ENCODE peak calls at places on chromosome 18, in seven cellular contexts. E is HCT116; L is right cardiac atrium; N is fibroblast of lung; Z is A549; J is pancreas; Y is CD4-positive, alpha-beta memory T cell. M is an unnamed sample. For H3K4me1, the result is how much of the 10 kb centered on the place peaks cover.

GRCh38 chr18:58847383-58848071 is 17.1 kb upstream of the ZNF532 start:
- DNase-seq in Z (no peak), J (peak), E (no peak), L (peak), Y (no peak), N (no peak), M (no peak)

GRCh38 chr18:31553800-31554199 is 37.9 kb upstream of the TTR start:
- DNase-seq in L (no peak), J (no peak), E (peak), Z (no peak), Y (no peak), N (no peak), M (no peak)

GRCh38 chr18:61606759-61607158 is 273.5 kb downstream of the CDH20 start:
- DNase-seq in Z (peak), E (peak), Y (no peak), N (peak), L (peak), J (peak), M (no peak)

GRCh38 chr18:49812321-49813070 is 837 bp downstream of the ACAA2 start:
- DNase-seq in Y (no peak), E (no peak), N (no peak), L (no peak), Z (no peak), J (no peak), M (no peak)

GRCh38 chr18:67359868-67360838 is 156.4 kb downstream of the DSEL start:
- DNase-seq in J (no peak), N (peak), Y (no peak), Z (peak), E (no peak), L (peak), M (no peak)

GRCh38 chr18:58429442-58429841 is 199.4 kb downstream of the ALPK2 start:
- DNase-seq in E (no peak), Z (no peak), J (peak), Y (no peak), L (peak), N (no peak), M (no peak)

GRCh38 chr18:48328473-48329205 is 80.5 kb downstream of the ZBTB7C start:
- DNase-seq in J (no peak), Z (no peak), L (no peak), N (peak), E (peak), Y (no peak), M (no peak)

GRCh38 chr18:57743008-57743407 is 60.1 kb downstream of the ATP8B1 start:
- DNase-seq in N (peak), Y (no peak), L (no peak), J (no peak), E (no peak), Z (no peak), M (no peak)

GRCh38 chr18:2825613-2826205 is 21.1 kb upstream of the EMILIN2 start:
- DNase-seq in Z (no peak), J (no peak), E (no peak), L (no peak), Y (no peak), N (no peak), M (peak)

GRCh38 chr18:11570770-11571169 is 38.6 kb upstream of the SLC35G4 start:
- DNase-seq in Z (no peak), Y (no peak), E (no peak), L (no peak), J (no peak), N (peak), M (no peak)

GRCh38 chr18:2471523-2471922 is 99.8 kb downstream of the METTL4 start:
- DNase-seq in E (no peak), Z (no peak), Y (no peak), N (no peak), L (no peak), J (no peak), M (no peak)

GRCh38 chr18:6719098-6719913 is 10.2 kb upstream of the ARHGAP28 start:
- DNase-seq in N (no peak), L (no peak), E (no peak), J (no peak), Z (no peak), Y (no peak), M (peak)

GRCh38 chr18:6569813-6570212 is 155.1 kb upstream of the L3MBTL4 start:
- DNase-seq in L (no peak), E (no peak), J (no peak), N (no peak), Z (no peak), Y (no peak), M (no peak)

GRCh38 chr18:38362286-38362792 is 796.7 kb upstream of the CELF4 start:
- DNase-seq in Y (no peak), Z (no peak), E (no peak), N (no peak), L (no peak), J (no peak), M (no peak)

GRCh38 chr18:50097702-50098101 is 97.2 kb downstream of the MYO5B start:
- DNase-seq in N (no peak), Y (no peak), J (no peak), E (peak), L (no peak), Z (no peak), M (no peak)

GRCh38 chr18:74457743-74458465 is 796 bp upstream of the DIPK1C start:
- DNase-seq in N (no peak), L (no peak), E (no peak), Y (no peak), J (no peak), Z (no peak), M (no peak)

GRCh38 chr18:79439201-79440023 is 43.7 kb downstream of the NFATC1 start:
- DNase-seq in Z (no peak), N (no peak), E (no peak), Y (peak), L (peak), J (no peak), M (no peak)

GRCh38 chr18:59172664-59173249 is 33.1 kb downstream of the SEC11C start:
- DNase-seq in J (no peak), L (no peak), Z (no peak), E (no peak), N (peak), Y (no peak), M (no peak)

GRCh38 chr18:78169487-78169886 is 810.1 kb upstream of the SALL3 start:
- DNase-seq in Z (no peak), N (no peak), E (no peak), L (no peak), Y (no peak), J (no peak), M (no peak)

GRCh38 chr18:50836521-50836957 is 16.7 kb upstream of the MRO start:
- DNase-seq in E (no peak), N (peak), Z (no peak), L (no peak), J (no peak), Y (no peak), M (no peak)

GRCh38 chr18:55768255-55768654 is 180.3 kb upstream of the TCF4 start:
- DNase-seq in Y (no peak), Z (no peak), L (no peak), E (no peak), J (no peak), N (no peak), M (no peak)

GRCh38 chr18:58117685-58118403 is 73.8 kb downstream of the NEDD4L start:
- DNase-seq in J (no peak), N (peak), E (peak), Z (peak), L (peak), Y (no peak), M (peak)

GRCh38 chr18:11494093-11494492 is 115.3 kb upstream of the SLC35G4 start:
- DNase-seq in J (no peak), N (no peak), E (no peak), L (no peak), Y (no peak), Z (no peak), M (no peak)

GRCh38 chr18:48771641-48772380 is 179.0 kb downstream of the SMAD7 start:
- DNase-seq in E (no peak), J (peak), L (peak), Z (no peak), Y (no peak), N (no peak), M (no peak)

GRCh38 chr18:50268022-50268747 is 1.9 kb upstream of the CFAP53 start:
- DNase-seq in J (peak), N (peak), L (peak), Z (peak), E (no peak), Y (peak), M (no peak)

GRCh38 chr18:8142131-8142711 is 467.0 kb upstream of the RAB12 start:
- DNase-seq in N (peak), Y (no peak), L (no peak), E (no peak), Z (no peak), J (no peak), M (no peak)

GRCh38 chr18:8426401-8426800 is 182.8 kb upstream of the RAB12 start:
- DNase-seq in Z (no peak), Y (no peak), J (no peak), E (peak), N (no peak), L (no peak), M (peak)

GRCh38 chr18:25831226-25831828 is 259.1 kb downstream of the SS18 start:
- DNase-seq in L (no peak), E (no peak), Z (no peak), Y (no peak), N (no peak), J (no peak), M (no peak)

GRCh38 chr18:9642799-9643445 is 28.6 kb upstream of the PPP4R1 start:
- DNase-seq in Z (no peak), L (no peak), E (no peak), N (no peak), Y (no peak), J (no peak), M (no peak)
- H3K4me3 ChIP-seq in Z (no peak), L (no peak), E (no peak), N (no peak), Y (no peak), J (no peak), M (no peak)

DNA sequence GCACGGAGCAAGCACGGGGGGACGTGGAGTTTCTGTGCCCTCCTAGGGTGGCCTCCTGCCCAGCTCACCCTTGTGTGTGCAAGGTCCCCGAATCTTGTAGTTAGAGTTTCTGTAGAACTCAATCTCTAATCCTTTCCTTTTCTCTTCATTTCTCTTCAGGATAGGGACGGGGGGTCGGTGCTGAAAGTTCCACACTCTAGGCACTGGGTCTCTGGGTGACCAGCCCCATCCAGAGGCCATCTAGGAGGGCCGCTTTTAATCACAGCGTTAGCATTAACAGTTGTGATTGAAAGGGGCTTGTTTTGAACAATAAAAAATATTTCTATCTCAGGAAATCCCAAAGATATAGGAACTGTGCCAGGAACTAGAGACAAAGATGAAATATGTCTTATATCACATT is 10.5 kb downstream of the SOCS6 start:
- DNase-seq in J (no peak), Y (no peak), Z (no peak), E (no peak), N (no peak), L (no peak), M (no peak)
- H3K4me1 ChIP-seq in J (under half), Y (under half), Z (half or more), E (half or more), N (under half), L (under half), M (under half)

DNA sequence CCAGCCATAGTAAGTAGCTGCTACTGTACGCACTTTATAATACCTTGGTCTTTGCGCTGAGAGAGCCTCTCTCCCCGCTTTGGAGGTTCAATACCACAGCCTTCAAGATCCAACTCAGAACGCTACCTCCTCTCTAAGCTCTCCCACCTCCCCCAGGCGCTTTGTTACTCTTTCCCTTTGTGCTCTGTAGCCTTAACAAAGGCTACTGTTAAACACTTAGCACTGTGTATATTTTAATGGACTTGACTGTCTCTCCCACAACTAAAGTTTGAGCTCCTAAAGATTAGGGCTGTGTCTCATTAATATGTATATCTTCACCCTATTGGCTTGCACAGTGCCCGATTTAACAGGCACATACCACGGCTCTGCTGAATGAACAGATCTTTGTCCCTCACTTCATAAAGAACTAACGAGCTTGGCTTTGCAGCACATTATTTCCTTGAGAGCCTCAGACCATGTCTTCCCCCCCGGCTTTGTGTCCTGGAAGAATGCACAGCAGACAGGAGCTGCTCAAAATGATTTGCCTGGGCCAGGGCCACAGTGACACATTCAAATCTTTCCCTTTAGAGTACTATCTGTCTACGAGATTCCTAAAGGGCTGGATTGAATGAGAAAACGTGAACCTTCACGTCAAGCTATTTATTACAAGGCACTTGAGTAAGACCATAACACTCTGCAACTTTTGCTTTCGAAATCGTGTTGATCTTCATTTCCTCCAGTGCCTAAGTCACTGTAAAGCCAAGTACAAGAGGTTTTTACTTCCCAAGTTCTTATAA is 22.1 kb downstream of the ABHD3 start:
- DNase-seq in Y (peak), Z (no peak), L (no peak), J (no peak), E (no peak), N (peak), M (no peak)
- H3K4me3 ChIP-seq in Y (peak), Z (no peak), L (peak), J (no peak), E (no peak), N (peak), M (no peak)

GRCh38 chr18:13379930-13380665 is 161.5 kb downstream of the LDLRAD4 start:
- DNase-seq in Y (no peak), E (no peak), J (no peak), L (peak), Z (no peak), N (no peak), M (no peak)
- H3K4me1 ChIP-seq in Y (half or more), E (under half), J (under half), L (under half), Z (under half), N (under half), M (under half)

GRCh38 chr18:809985-810642 is 1.9 kb downstream of the YES1 start:
- DNase-seq in L (no peak), N (no peak), J (no peak), Y (no peak), E (no peak), Z (no peak), M (no peak)
- H3K4me3 ChIP-seq in L (peak), N (peak), J (no peak), Y (peak), E (peak), Z (peak), M (peak)

GRCh38 chr18:46719388-46719787 is 37.5 kb downstream of the ST8SIA5 start:
- DNase-seq in Y (no peak), L (no peak), Z (no peak), N (no peak), E (no peak), J (no peak), M (no peak)

GRCh38 chr18:46715062-46715461 is 41.8 kb downstream of the ST8SIA5 start:
- DNase-seq in N (no peak), Y (no peak), J (no peak), L (no peak), E (no peak), Z (no peak), M (no peak)

GRCh38 chr18:46716827-46717226 is 40.0 kb downstream of the ST8SIA5 start:
- DNase-seq in Z (no peak), E (no peak), J (no peak), L (no peak), N (no peak), Y (no peak), M (no peak)

GRCh38 chr18:46718501-46719341 is 38.1 kb downstream of the ST8SIA5 start:
- DNase-seq in E (no peak), Y (no peak), Z (no peak), N (peak), J (no peak), L (no peak), M (no peak)

DNA sequence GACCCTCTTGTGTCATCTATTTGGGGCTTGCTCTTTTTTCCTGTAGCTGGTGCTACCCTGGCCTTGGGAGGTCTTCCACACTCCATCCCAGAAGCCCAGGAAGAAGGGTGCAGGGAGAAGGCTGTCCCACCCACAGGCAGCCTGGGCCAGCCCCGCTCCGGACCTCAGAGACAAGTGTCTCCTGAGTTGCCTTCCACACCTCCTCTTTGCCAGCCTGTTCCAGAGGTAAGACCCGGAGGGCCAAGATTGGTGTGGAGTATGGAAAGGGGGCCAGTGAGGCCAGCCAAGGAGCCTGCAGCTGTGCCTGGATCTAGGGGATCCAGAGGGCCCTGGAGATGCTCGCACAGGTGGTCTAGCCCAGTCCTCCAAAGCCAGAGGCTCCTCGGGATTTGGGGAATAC is 40.5 kb downstream of the ST8SIA5 start:
- DNase-seq in N (no peak), L (no peak), Y (no peak), J (no peak), Z (no peak), E (no peak), M (no peak)
- H3K4me1 ChIP-seq in N (under half), L (under half), Y (under half), J (under half), Z (under half), E (under half), M (under half)

GRCh38 chr18:35028556-35028955 is 12.7 kb upstream of the MAPRE2 start:
- DNase-seq in Z (no peak), J (no peak), E (no peak), Y (no peak), L (no peak), N (peak), M (no peak)

GRCh38 chr18:35024965-35025364 is 16.2 kb upstream of the MAPRE2 start:
- DNase-seq in Y (no peak), N (peak), E (no peak), J (no peak), L (peak), Z (no peak), M (no peak)

GRCh38 chr18:35026407-35027061 is 14.7 kb upstream of the MAPRE2 start:
- DNase-seq in J (no peak), N (no peak), Y (peak), E (no peak), Z (no peak), L (no peak), M (peak)

GRCh38 chr18:35029103-35029502 is 12.1 kb upstream of the MAPRE2 start:
- DNase-seq in N (peak), Y (no peak), J (no peak), Z (no peak), L (peak), E (no peak), M (no peak)

GRCh38 chr18:35027206-35027605 is 14.0 kb upstream of the MAPRE2 start:
- DNase-seq in N (no peak), J (peak), Z (no peak), L (no peak), Y (no peak), E (no peak), M (no peak)
- H3K4me3 ChIP-seq in N (no peak), J (no peak), Z (no peak), L (no peak), Y (no peak), E (no peak), M (no peak)

GRCh38 chr18:26930630-26931029 is 65.1 kb upstream of the AQP4 start:
- DNase-seq in E (no peak), N (no peak), J (no peak), Z (no peak), Y (no peak), L (no peak), M (no peak)
- H3K4me1 ChIP-seq in E (under half), N (under half), J (under half), Z (under half), Y (under half), L (under half), M (under half)

DNA sequence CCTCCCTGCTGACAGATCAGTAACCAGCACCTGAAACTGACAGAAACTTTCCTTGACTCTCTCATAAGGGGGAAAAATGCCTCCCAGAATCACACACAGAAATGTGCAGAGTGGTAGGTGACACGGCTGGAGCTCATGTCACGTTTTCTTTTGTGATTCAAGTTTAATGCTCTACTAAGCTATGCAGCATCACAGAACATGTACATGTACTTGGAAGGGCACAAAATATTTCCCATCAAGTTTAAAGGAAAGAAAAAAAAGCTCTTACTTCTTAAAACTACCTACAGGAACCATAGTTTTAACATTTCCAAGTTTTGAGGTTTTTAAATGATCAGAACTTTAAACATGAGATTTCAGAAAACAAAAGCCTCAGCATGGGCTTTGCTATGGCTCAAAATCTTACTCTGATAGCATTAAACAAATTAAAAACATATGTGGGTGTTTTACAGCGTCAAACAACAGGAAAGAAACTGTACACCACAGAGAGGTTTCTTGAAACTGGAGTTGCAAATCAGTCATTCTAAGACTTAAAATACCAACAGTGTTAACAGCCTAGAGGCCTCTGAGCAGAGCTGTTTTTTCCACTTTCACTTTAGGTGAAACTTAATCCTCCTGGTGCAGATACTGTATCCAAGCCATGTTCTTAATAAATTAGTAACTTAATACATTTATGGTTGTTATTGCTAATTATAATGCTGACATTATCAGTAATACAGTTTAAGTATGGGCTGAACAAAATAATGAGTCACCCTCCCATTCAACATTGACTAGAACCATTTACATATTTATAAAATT is 30.1 kb downstream of the MBP start:
- DNase-seq in J (no peak), E (no peak), Y (peak), Z (no peak), L (no peak), N (peak), M (no peak)
- H3K4me3 ChIP-seq in J (no peak), E (peak), Y (peak), Z (peak), L (no peak), N (no peak), M (no peak)

GRCh38 chr18:76456018-76456750 is 38.9 kb downstream of the ZNF516 start:
- DNase-seq in Y (no peak), N (no peak), E (no peak), L (no peak), J (peak), Z (no peak), M (no peak)
- H3K4me1 ChIP-seq in Y (under half), N (under half), E (under half), L (under half), J (under half), Z (under half), M (under half)